ENCODE peak calls at places on chromosomes 11 and 22, in six cellular contexts. A is NCI-H345, H is nucleus accumbens, V is Daoy, R is iPS DF 6.9, Q is anterior cingulate cortex. W is an unnamed sample.

GRCh38 chr11:57133616-57134015 is 48.1 kb upstream of the LRRC55 start:
- DNase-seq in A (no peak), H (no peak), V (no peak), R (no peak), Q (no peak), W (no peak)

GRCh38 chr11:12864316-12865156 is 144.6 kb upstream of the RASSF10 start:
- DNase-seq in A (peak), H (peak), V (peak), R (peak), Q (no peak), W (peak)

GRCh38 chr22:42880815-42881214 is 23.7 kb upstream of the ARFGAP3 start:
- DNase-seq in A (no peak), H (no peak), V (no peak), R (no peak), Q (no peak), W (no peak)

GRCh38 chr11:62706841-62707240 is 383 bp downstream of the BSCL2 start:
- DNase-seq in A (no peak), H (no peak), V (no peak), R (no peak), Q (no peak), W (no peak)

GRCh38 chr11:100512475-100512874 is 174.6 kb upstream of the ARHGAP42 start:
- DNase-seq in A (no peak), H (no peak), V (no peak), R (no peak), Q (no peak), W (no peak)

GRCh38 chr22:28398987-28399386 is 280.7 kb downstream of the TTC28 start:
- DNase-seq in A (no peak), H (no peak), V (no peak), R (no peak), Q (no peak), W (no peak)

GRCh38 chr11:122036022-122036421 is 80.0 kb downstream of the BLID start:
- DNase-seq in A (no peak), H (no peak), V (no peak), R (no peak), Q (no peak), W (no peak)

GRCh38 chr11:3169235-3169951 is 4.3 kb upstream of the OSBPL5 start:
- DNase-seq in A (no peak), H (peak), V (peak), R (no peak), Q (no peak), W (no peak)

GRCh38 chr22:20509344-20510047 is 2.1 kb downstream of the MED15 start:
- DNase-seq in A (no peak), H (peak), V (peak), R (no peak), Q (peak), W (peak)

GRCh38 chr11:504053-504993 is 2.7 kb downstream of the RNH1 start:
- DNase-seq in A (no peak), H (no peak), V (no peak), R (no peak), Q (no peak), W (no peak)

GRCh38 chr11:116876656-116877055 is 39.2 kb upstream of the APOA1 start:
- DNase-seq in A (no peak), H (no peak), V (no peak), R (no peak), Q (no peak), W (no peak)